ENCODE peak calls at places on chromosomes 1 and 21, in eight cellular contexts. One of them, this sample, is unnamed.

GRCh38 chr1:153795934-153796785 is 21.0 kb downstream of the SLC27A3 start:
- DNase-seq in H9: no peak
- DNase-seq in dorsolateral prefrontal cortex: no peak
- DNase-seq in fibroblast of lung: no peak
- DNase-seq in HFFc6: no peak
- DNase-seq in astrocyte of the spinal cord: no peak
- DNase-seq in heart left ventricle: no peak
- DNase-seq in Calu3: no peak
- DNase-seq in this sample: no peak

GRCh38 chr1:169201084-169201619 is 94.7 kb downstream of the ATP1B1 start:
- DNase-seq in dorsolateral prefrontal cortex: no peak
- DNase-seq in heart left ventricle: no peak
- DNase-seq in HFFc6: peak; percentile 77
- DNase-seq in H9: no peak
- DNase-seq in Calu3: no peak
- DNase-seq in astrocyte of the spinal cord: peak; percentile 67
- DNase-seq in fibroblast of lung: peak; percentile 25
- DNase-seq in this sample: no peak

GRCh38 chr1:93221913-93222312 is 41.4 kb downstream of the CCDC18 start:
- DNase-seq in astrocyte of the spinal cord: no peak
- DNase-seq in H9: no peak
- DNase-seq in HFFc6: no peak
- DNase-seq in fibroblast of lung: peak; percentile 19
- DNase-seq in Calu3: no peak
- DNase-seq in heart left ventricle: no peak
- DNase-seq in dorsolateral prefrontal cortex: no peak
- DNase-seq in this sample: no peak

GRCh38 chr1:157105298-157105987 is 5.8 kb upstream of the ETV3L start:
- DNase-seq in dorsolateral prefrontal cortex: peak; percentile 24
- DNase-seq in heart left ventricle: no peak
- DNase-seq in H9: no peak
- DNase-seq in fibroblast of lung: no peak
- DNase-seq in Calu3: no peak
- DNase-seq in astrocyte of the spinal cord: no peak
- DNase-seq in HFFc6: no peak
- DNase-seq in this sample: no peak

GRCh38 chr1:159860456-159860855 is 2.0 kb downstream of the VSIG8 start:
- DNase-seq in heart left ventricle: no peak
- DNase-seq in astrocyte of the spinal cord: no peak
- DNase-seq in fibroblast of lung: no peak
- DNase-seq in HFFc6: peak; percentile 39
- DNase-seq in dorsolateral prefrontal cortex: no peak
- DNase-seq in H9: no peak
- DNase-seq in Calu3: no peak
- DNase-seq in this sample: no peak

GRCh38 chr21:33374080-33374873 is 28.9 kb upstream of the IFNGR2 start:
- DNase-seq in fibroblast of lung: peak; percentile 79
- DNase-seq in heart left ventricle: peak; percentile 54
- DNase-seq in HFFc6: peak; percentile 16
- DNase-seq in Calu3: peak; percentile 63
- DNase-seq in dorsolateral prefrontal cortex: no peak
- DNase-seq in astrocyte of the spinal cord: peak; percentile 68
- DNase-seq in H9: peak; percentile 47
- DNase-seq in this sample: no peak

GRCh38 chr1:205344010-205344808 is 12.5 kb downstream of the KLHDC8A start:
- DNase-seq in H9: no peak
- DNase-seq in astrocyte of the spinal cord: no peak
- DNase-seq in HFFc6: no peak
- DNase-seq in fibroblast of lung: no peak
- DNase-seq in Calu3: peak; percentile 50
- DNase-seq in dorsolateral prefrontal cortex: peak; percentile 52
- DNase-seq in heart left ventricle: no peak
- DNase-seq in this sample: no peak

GRCh38 chr1:101071470-101071886 is 45.9 kb upstream of the DPH5 start:
- DNase-seq in HFFc6: no peak
- DNase-seq in H9: no peak
- DNase-seq in astrocyte of the spinal cord: no peak
- DNase-seq in heart left ventricle: no peak
- DNase-seq in dorsolateral prefrontal cortex: no peak
- DNase-seq in fibroblast of lung: peak; percentile 11
- DNase-seq in Calu3: no peak
- DNase-seq in this sample: no peak

GRCh38 chr1:156886583-156887302 is 6.8 kb upstream of the PEAR1 start:
- DNase-seq in heart left ventricle: no peak
- DNase-seq in Calu3: no peak
- DNase-seq in dorsolateral prefrontal cortex: no peak
- DNase-seq in astrocyte of the spinal cord: no peak
- DNase-seq in H9: no peak
- DNase-seq in HFFc6: no peak
- DNase-seq in fibroblast of lung: no peak
- DNase-seq in this sample: no peak

GRCh38 chr1:164504699-164505098 is 54.3 kb upstream of the PBX1 start:
- DNase-seq in dorsolateral prefrontal cortex: no peak
- DNase-seq in H9: no peak
- DNase-seq in astrocyte of the spinal cord: no peak
- DNase-seq in heart left ventricle: no peak
- DNase-seq in Calu3: no peak
- DNase-seq in fibroblast of lung: peak; percentile 58
- DNase-seq in HFFc6: peak; percentile 8
- DNase-seq in this sample: no peak
- TF ChIP-seq CTCF in dorsolateral prefrontal cortex: no peak
- TF ChIP-seq CTCF in H9: no peak
- TF ChIP-seq CTCF in astrocyte of the spinal cord: no peak
- TF ChIP-seq CTCF in heart left ventricle: no peak
- TF ChIP-seq CTCF in Calu3: no peak
- TF ChIP-seq CTCF in fibroblast of lung: no peak
- TF ChIP-seq CTCF in HFFc6: no peak
- TF ChIP-seq CTCF in this sample: no peak

DNA sequence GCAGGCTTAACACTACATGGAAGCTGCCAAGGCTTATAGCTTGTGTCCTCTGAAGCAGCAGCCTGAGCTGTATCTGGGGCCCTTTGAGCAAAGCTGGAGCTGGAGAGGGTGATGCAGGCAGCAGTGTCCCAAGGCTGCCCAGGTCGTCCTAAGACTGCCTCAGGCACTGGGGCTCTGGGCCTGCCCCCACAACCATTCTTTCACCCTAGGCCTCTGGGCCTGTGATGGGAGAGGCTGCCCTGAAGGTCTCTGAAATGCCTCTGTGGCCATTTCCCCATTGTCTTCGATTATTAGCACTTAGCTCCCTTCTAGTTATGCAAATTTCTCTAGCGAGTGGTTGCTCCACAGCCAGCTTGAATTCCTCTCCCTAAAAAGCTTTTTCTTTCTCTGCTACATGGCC is 142.0 kb downstream of the LRIG2 start:
- DNase-seq in fibroblast of lung: no peak
- DNase-seq in HFFc6: no peak
- DNase-seq in heart left ventricle: no peak
- DNase-seq in Calu3: no peak
- DNase-seq in H9: no peak
- DNase-seq in dorsolateral prefrontal cortex: no peak
- DNase-seq in astrocyte of the spinal cord: no peak
- DNase-seq in this sample: no peak
- TF ChIP-seq CTCF in fibroblast of lung: no peak
- TF ChIP-seq CTCF in HFFc6: no peak
- TF ChIP-seq CTCF in heart left ventricle: no peak
- TF ChIP-seq CTCF in Calu3: no peak
- TF ChIP-seq CTCF in H9: no peak
- TF ChIP-seq CTCF in dorsolateral prefrontal cortex: no peak
- TF ChIP-seq CTCF in astrocyte of the spinal cord: no peak
- TF ChIP-seq CTCF in this sample: no peak

DNA sequence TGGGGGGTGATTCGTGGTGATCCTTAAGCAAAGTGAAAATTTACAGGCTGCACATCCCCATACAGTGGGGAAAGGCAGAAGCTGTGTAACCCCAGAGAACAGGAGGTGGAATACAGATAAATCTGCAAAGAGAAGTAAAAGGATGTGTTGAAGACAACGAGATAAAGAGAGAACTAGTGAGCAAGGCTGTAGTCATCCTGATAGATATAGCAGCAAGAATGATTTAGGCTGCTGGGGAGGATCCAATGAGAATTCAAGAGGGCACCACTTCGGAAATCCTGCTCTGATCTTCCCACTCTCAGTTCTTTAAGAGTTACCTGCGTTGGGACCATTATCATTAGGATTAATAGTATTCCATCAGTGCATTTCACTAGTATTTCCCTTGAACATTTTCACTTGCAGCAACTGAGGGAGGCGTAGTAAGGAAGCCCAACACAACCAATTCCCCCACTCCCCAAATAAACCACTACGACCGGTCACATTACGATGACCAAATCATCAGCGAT is at the start of gene BRINP3:
- DNase-seq in dorsolateral prefrontal cortex: no peak
- DNase-seq in HFFc6: no peak
- DNase-seq in H9: no peak
- DNase-seq in astrocyte of the spinal cord: peak; percentile 8
- DNase-seq in fibroblast of lung: no peak
- DNase-seq in heart left ventricle: no peak
- DNase-seq in Calu3: no peak
- DNase-seq in this sample: no peak
- TF ChIP-seq CTCF in dorsolateral prefrontal cortex: no peak
- TF ChIP-seq CTCF in HFFc6: no peak
- TF ChIP-seq CTCF in H9: no peak
- TF ChIP-seq CTCF in astrocyte of the spinal cord: no peak
- TF ChIP-seq CTCF in fibroblast of lung: no peak
- TF ChIP-seq CTCF in heart left ventricle: no peak
- TF ChIP-seq CTCF in Calu3: no peak
- TF ChIP-seq CTCF in this sample: no peak

GRCh38 chr1:52848423-52848822 is 5.9 kb downstream of the ZYG11A start:
- DNase-seq in Calu3: no peak
- DNase-seq in heart left ventricle: no peak
- DNase-seq in HFFc6: no peak
- DNase-seq in H9: no peak
- DNase-seq in astrocyte of the spinal cord: no peak
- DNase-seq in fibroblast of lung: no peak
- DNase-seq in dorsolateral prefrontal cortex: no peak
- DNase-seq in this sample: no peak

GRCh38 chr1:52842643-52843310 is at the start of gene ZYG11A:
- DNase-seq in astrocyte of the spinal cord: peak; percentile 84
- DNase-seq in H9: peak; percentile 90
- DNase-seq in Calu3: peak; percentile 46
- DNase-seq in fibroblast of lung: peak; percentile 73
- DNase-seq in HFFc6: peak; percentile 54
- DNase-seq in heart left ventricle: peak; percentile 36
- DNase-seq in dorsolateral prefrontal cortex: no peak
- DNase-seq in this sample: peak; percentile 49
- TF ChIP-seq CTCF in astrocyte of the spinal cord: peak; percentile 18
- TF ChIP-seq CTCF in H9: peak; percentile 35
- TF ChIP-seq CTCF in Calu3: peak; percentile 27
- TF ChIP-seq CTCF in fibroblast of lung: peak; percentile 22
- TF ChIP-seq CTCF in HFFc6: peak; percentile 63
- TF ChIP-seq CTCF in heart left ventricle: peak; percentile 19
- TF ChIP-seq CTCF in dorsolateral prefrontal cortex: no peak
- TF ChIP-seq CTCF in this sample: peak; percentile 17

DNA sequence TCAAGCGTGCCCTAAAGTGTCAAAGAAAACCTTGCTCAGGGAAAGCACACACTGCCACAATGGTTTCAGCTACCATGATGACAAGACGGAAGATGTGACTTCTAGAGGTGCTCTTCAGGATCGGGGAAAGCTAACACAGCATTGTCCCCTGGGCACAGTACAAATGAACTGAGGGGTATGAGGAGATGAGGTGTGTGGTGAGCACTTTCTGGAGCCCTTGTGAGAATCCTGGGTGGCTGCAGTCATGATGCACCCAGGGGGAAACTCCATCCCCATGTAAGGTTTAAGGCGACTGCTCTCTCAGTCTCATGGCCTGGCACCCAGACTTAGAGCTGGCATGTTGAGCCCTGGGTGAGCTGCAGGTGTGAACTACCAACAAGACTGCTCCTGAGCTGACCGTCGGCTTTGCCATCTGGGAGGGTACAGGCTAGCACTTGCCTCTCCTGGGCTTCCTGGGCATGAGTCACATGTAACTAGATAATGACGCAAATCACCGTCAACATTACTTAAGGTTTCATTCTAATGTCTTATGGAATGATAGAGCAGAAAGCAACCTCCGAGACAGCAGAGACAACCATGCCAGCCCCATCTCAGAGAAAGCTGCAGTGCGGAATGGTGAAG is 144.6 kb downstream of the CLIC6 start:
- DNase-seq in HFFc6: peak; percentile 67
- DNase-seq in dorsolateral prefrontal cortex: no peak
- DNase-seq in Calu3: no peak
- DNase-seq in astrocyte of the spinal cord: peak; percentile 79
- DNase-seq in fibroblast of lung: peak; percentile 86
- DNase-seq in heart left ventricle: no peak
- DNase-seq in H9: no peak
- DNase-seq in this sample: no peak
- TF ChIP-seq CTCF in HFFc6: no peak
- TF ChIP-seq CTCF in dorsolateral prefrontal cortex: no peak
- TF ChIP-seq CTCF in Calu3: no peak
- TF ChIP-seq CTCF in astrocyte of the spinal cord: no peak
- TF ChIP-seq CTCF in fibroblast of lung: no peak
- TF ChIP-seq CTCF in heart left ventricle: no peak
- TF ChIP-seq CTCF in H9: no peak
- TF ChIP-seq CTCF in this sample: no peak

GRCh38 chr1:177351361-177352108 is 180.8 kb downstream of the BRINP2 start:
- DNase-seq in heart left ventricle: no peak
- DNase-seq in H9: no peak
- DNase-seq in Calu3: peak; percentile 43
- DNase-seq in dorsolateral prefrontal cortex: no peak
- DNase-seq in astrocyte of the spinal cord: no peak
- DNase-seq in HFFc6: no peak
- DNase-seq in fibroblast of lung: peak; percentile 81
- DNase-seq in this sample: no peak

GRCh38 chr1:177360791-177361190 is 190.0 kb downstream of the BRINP2 start:
- DNase-seq in HFFc6: no peak
- DNase-seq in fibroblast of lung: no peak
- DNase-seq in Calu3: no peak
- DNase-seq in astrocyte of the spinal cord: no peak
- DNase-seq in heart left ventricle: no peak
- DNase-seq in H9: no peak
- DNase-seq in dorsolateral prefrontal cortex: no peak
- DNase-seq in this sample: no peak

GRCh38 chr1:177354247-177354646 is 183.5 kb downstream of the BRINP2 start:
- DNase-seq in H9: no peak
- DNase-seq in HFFc6: no peak
- DNase-seq in dorsolateral prefrontal cortex: no peak
- DNase-seq in Calu3: no peak
- DNase-seq in astrocyte of the spinal cord: no peak
- DNase-seq in fibroblast of lung: no peak
- DNase-seq in heart left ventricle: no peak
- DNase-seq in this sample: no peak

DNA sequence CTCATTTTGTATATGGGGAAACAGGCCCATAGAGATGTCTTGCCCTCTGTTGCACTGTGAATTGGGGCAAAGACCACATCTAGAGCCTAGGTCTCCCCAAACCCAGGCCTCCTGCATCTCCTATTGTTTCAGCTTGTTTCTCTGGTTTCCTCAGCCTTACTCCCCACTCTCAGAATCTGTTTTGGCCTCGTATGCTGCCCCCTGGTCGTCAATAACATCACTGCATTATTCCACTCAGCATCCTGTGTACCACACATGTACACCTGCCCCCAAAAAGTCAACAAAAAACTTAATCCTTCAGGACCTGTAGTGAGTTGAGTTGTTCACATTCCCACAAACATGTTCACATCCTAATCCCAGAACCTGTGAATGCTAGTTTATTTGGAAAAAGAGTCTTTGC is 184.8 kb downstream of the BRINP2 start:
- DNase-seq in astrocyte of the spinal cord: peak; percentile 13
- DNase-seq in HFFc6: no peak
- DNase-seq in heart left ventricle: no peak
- DNase-seq in H9: peak; percentile 38
- DNase-seq in Calu3: peak; percentile 63
- DNase-seq in dorsolateral prefrontal cortex: no peak
- DNase-seq in fibroblast of lung: peak; percentile 47
- DNase-seq in this sample: no peak
- TF ChIP-seq CTCF in astrocyte of the spinal cord: peak; percentile 53
- TF ChIP-seq CTCF in HFFc6: peak; percentile 43
- TF ChIP-seq CTCF in heart left ventricle: peak; percentile 26
- TF ChIP-seq CTCF in H9: peak; percentile 64
- TF ChIP-seq CTCF in Calu3: peak; percentile 48
- TF ChIP-seq CTCF in dorsolateral prefrontal cortex: peak; percentile 52
- TF ChIP-seq CTCF in fibroblast of lung: peak; percentile 71
- TF ChIP-seq CTCF in this sample: peak; percentile 42